ENCODE peak calls at places on chromosomes 7 and 10, in nine cellular contexts. Q is progenitor cell of endocrine pancreas, P is A549, Z is hippocampal formation, E is MV-4-11, K is B cell, H is coronary artery, N is HEK293T, D is lower leg skin. Y is an unnamed sample.

GRCh38 chr7:42227931-42228591 is 8.9 kb downstream of the GLI3 start:
- DNase-seq in Q (peak; percentile 14), P (no peak), Z (no peak), E (no peak), K (no peak), H (no peak), N (no peak), D (no peak), Y (no peak)

GRCh38 chr10:27157150-27157549 is 2.0 kb downstream of the MASTL start:
- DNase-seq in Q (no peak), P (peak; percentile 8), Z (no peak), E (no peak), K (no peak), H (no peak), N (no peak), D (no peak), Y (no peak)

GRCh38 chr10:110802090-110802489 is 69.6 kb upstream of the PDCD4 start:
- DNase-seq in Q (no peak), P (no peak), Z (no peak), E (no peak), K (no peak), H (no peak), N (no peak), D (no peak), Y (peak; percentile 80)

GRCh38 chr10:71585579-71586092 is 133.9 kb downstream of the C10orf105 start:
- DNase-seq in Q (no peak), P (no peak), Z (no peak), E (no peak), K (no peak), H (no peak), N (no peak), D (no peak), Y (no peak)

GRCh38 chr10:132516771-132517725 is 20.5 kb upstream of the INPP5A start:
- DNase-seq in Q (peak; percentile 60), P (peak; percentile 81), Z (peak; percentile 34), E (peak; percentile 84), K (peak; percentile 24), H (peak; percentile 99), N (peak; percentile 74), D (peak; percentile 97), Y (peak; percentile 91)

GRCh38 chr7:24025094-24025493 is 258.9 kb upstream of the NPY start:
- DNase-seq in Q (no peak), P (no peak), Z (no peak), E (peak; percentile 15), K (no peak), H (no peak), N (no peak), D (no peak), Y (peak; percentile 83)

GRCh38 chr10:75403144-75404022 is 1.8 kb upstream of the ZNF503 start:
- DNase-seq in Q (peak; percentile 66), P (peak; percentile 42), Z (no peak), E (peak; percentile 27), K (peak; percentile 48), H (no peak), N (no peak), D (peak; percentile 89), Y (no peak)

GRCh38 chr7:44449531-44449930 is 40.9 kb downstream of the NUDCD3 start:
- DNase-seq in Q (no peak), P (no peak), Z (no peak), E (peak; percentile 69), K (no peak), H (no peak), N (no peak), D (no peak), Y (no peak)

GRCh38 chr7:68733219-68734143 is 864.8 kb upstream of the AUTS2 start:
- DNase-seq in Q (no peak), P (peak; percentile 70), Z (no peak), E (no peak), K (no peak), H (no peak), N (no peak), D (no peak), Y (no peak)

GRCh38 chr10:50224330-50224952 is 26.9 kb downstream of the ASAH2 start:
- DNase-seq in Q (no peak), P (peak; percentile 72), Z (peak; percentile 8), E (peak; percentile 52), K (peak; percentile 7), H (no peak), N (peak; percentile 56), D (no peak), Y (peak; percentile 63)

GRCh38 chr10:88111294-88111693 is 247.9 kb downstream of the PTEN start:
- DNase-seq in Q (no peak), P (no peak), Z (no peak), E (peak; percentile 52), K (no peak), H (no peak), N (no peak), D (no peak), Y (no peak)

GRCh38 chr7:105487559-105488218 is 34.4 kb downstream of the PUS7 start:
- DNase-seq in Q (peak; percentile 14), P (peak; percentile 62), Z (peak; percentile 2), E (no peak), K (peak; percentile 30), H (no peak), N (peak; percentile 10), D (no peak), Y (peak; percentile 47)

GRCh38 chr7:104142147-104142546 is 65.7 kb downstream of the ORC5 start:
- DNase-seq in Q (no peak), P (no peak), Z (no peak), E (no peak), K (no peak), H (no peak), N (no peak), D (no peak), Y (no peak)

GRCh38 chr7:112421666-112422486 is 28.4 kb upstream of the IFRD1 start:
- DNase-seq in Q (no peak), P (peak; percentile 16), Z (no peak), E (peak; percentile 77), K (no peak), H (no peak), N (no peak), D (no peak), Y (no peak)

GRCh38 chr10:78255796-78256638 is 222.4 kb downstream of the RPS24 start:
- DNase-seq in Q (no peak), P (peak; percentile 97), Z (no peak), E (peak; percentile 92), K (no peak), H (peak; percentile 87), N (no peak), D (no peak), Y (peak; percentile 92)

GRCh38 chr7:157411580-157411979 is 74.8 kb downstream of the DNAJB6 start:
- DNase-seq in Q (no peak), P (no peak), Z (no peak), E (no peak), K (no peak), H (no peak), N (no peak), D (no peak), Y (peak; percentile 67)

GRCh38 chr10:89414879-89415821 is 782 bp downstream of the IFIT5 start:
- DNase-seq in Q (peak; percentile 24), P (peak; percentile 55), Z (no peak), E (no peak), K (peak; percentile 63), H (peak; percentile 79), N (peak; percentile 43), D (peak; percentile 91), Y (peak; percentile 31)

GRCh38 chr10:110176122-110176521 is 31.3 kb upstream of the MXI1 start:
- DNase-seq in Q (no peak), P (no peak), Z (no peak), E (no peak), K (no peak), H (no peak), N (no peak), D (peak; percentile 62), Y (no peak)

GRCh38 chr10:129440722-129441316 is 26.2 kb upstream of the MGMT start:
- DNase-seq in Q (no peak), P (no peak), Z (no peak), E (no peak), K (no peak), H (no peak), N (no peak), D (peak; percentile 34), Y (no peak)

GRCh38 chr10:103512591-103513382 is 19.3 kb downstream of the NEURL1 start:
- DNase-seq in Q (no peak), P (no peak), Z (no peak), E (no peak), K (no peak), H (no peak), N (peak; percentile 5), D (peak; percentile 76), Y (no peak)

GRCh38 chr7:138828302-138828701 is 30.3 kb upstream of the ATP6V0A4 start:
- DNase-seq in Q (no peak), P (no peak), Z (no peak), E (no peak), K (no peak), H (no peak), N (no peak), D (no peak), Y (no peak)

GRCh38 chr7:138865843-138866242 is 67.8 kb upstream of the ATP6V0A4 start:
- DNase-seq in Q (no peak), P (no peak), Z (no peak), E (peak; percentile 74), K (no peak), H (no peak), N (no peak), D (no peak), Y (no peak)

GRCh38 chr10:95567903-95568630 is 6.9 kb upstream of the SORBS1 start:
- DNase-seq in Q (no peak), P (no peak), Z (no peak), E (no peak), K (no peak), H (no peak), N (no peak), D (no peak), Y (no peak)

GRCh38 chr10:79070611-79071534 is 2.1 kb downstream of the ZMIZ1 start:
- DNase-seq in Q (peak; percentile 36), P (peak; percentile 85), Z (peak; percentile 84), E (peak; percentile 56), K (peak; percentile 60), H (peak; percentile 98), N (peak; percentile 30), D (peak; percentile 98), Y (peak; percentile 84)

GRCh38 chr10:3566627-3567026 is 218.4 kb downstream of the KLF6 start:
- DNase-seq in Q (no peak), P (no peak), Z (no peak), E (no peak), K (no peak), H (no peak), N (no peak), D (no peak), Y (no peak)

GRCh38 chr7:139940866-139941265 is 111.8 kb downstream of the TBXAS1 start:
- DNase-seq in Q (no peak), P (no peak), Z (no peak), E (peak; percentile 66), K (no peak), H (no peak), N (no peak), D (no peak), Y (no peak)

GRCh38 chr7:4665661-4666060 is 16.4 kb upstream of the FOXK1 start:
- DNase-seq in Q (no peak), P (peak; percentile 81), Z (no peak), E (peak; percentile 57), K (no peak), H (no peak), N (no peak), D (no peak), Y (peak; percentile 92)

GRCh38 chr7:80060218-80060806 is 74.3 kb upstream of the GNAI1 start:
- DNase-seq in Q (no peak), P (peak; percentile 71), Z (peak; percentile 72), E (peak; percentile 59), K (no peak), H (no peak), N (peak; percentile 7), D (no peak), Y (peak; percentile 63)

GRCh38 chr7:40717242-40717641 is 582.4 kb downstream of the SUGCT start:
- DNase-seq in Q (no peak), P (peak; percentile 85), Z (no peak), E (peak; percentile 88), K (no peak), H (peak; percentile 87), N (peak; percentile 65), D (peak; percentile 92), Y (peak; percentile 98)